ENCODE peak calls at places on chromosomes 12 and 14, in six cellular contexts. Q is PC-3; F is naive thymus-derived CD4-positive, alpha-beta T cell; W is aorta; L is mammary epithelial cell; Z is A549. J is an unnamed sample.
A peak's percentile ranks its signal among the peaks of the same experiment; 100 is the strongest.

GRCh38 chr12:108838194-108839010 is 19.0 kb downstream of the SSH1 start:
- DNase-seq in Q (peak; percentile 99), F (peak; percentile 32), W (peak; percentile 96), L (peak; percentile 99), Z (peak; percentile 96), J (peak; percentile 91)

GRCh38 chr12:105775351-105775750 is 363.4 kb downstream of the NUAK1 start:
- DNase-seq in Q (peak; percentile 54), F (no peak), W (no peak), L (peak; percentile 43), Z (no peak), J (no peak)

GRCh38 chr12:66066071-66066928 is 64.2 kb downstream of the LLPH start:
- DNase-seq in Q (no peak), F (no peak), W (no peak), L (peak; percentile 12), Z (no peak), J (peak; percentile 72)

GRCh38 chr12:90065301-90065801 is 356.7 kb upstream of the ATP2B1 start:
- DNase-seq in Q (peak; percentile 4), F (no peak), W (no peak), L (peak; percentile 19), Z (no peak), J (no peak)

GRCh38 chr14:53060046-53060445 is 93.1 kb downstream of the DDHD1 start:
- DNase-seq in Q (no peak), F (no peak), W (no peak), L (peak; percentile 2), Z (no peak), J (peak; percentile 30)

GRCh38 chr12:121796855-121797751 is 3.6 kb upstream of the RHOF start:
- DNase-seq in Q (peak; percentile 97), F (no peak), W (peak; percentile 97), L (peak; percentile 76), Z (peak; percentile 90), J (peak; percentile 94)

GRCh38 chr12:42394429-42394828 is 68.5 kb downstream of the PPHLN1 start:
- DNase-seq in Q (no peak), F (no peak), W (no peak), L (no peak), Z (no peak), J (no peak)

GRCh38 chr12:111975161-111975931 is 37.6 kb downstream of the TMEM116 start:
- DNase-seq in Q (no peak), F (no peak), W (no peak), L (peak; percentile 27), Z (no peak), J (peak; percentile 49)

GRCh38 chr14:71492346-71492745 is 439.9 kb upstream of the RGS6 start:
- DNase-seq in Q (no peak), F (no peak), W (no peak), L (no peak), Z (no peak), J (no peak)

GRCh38 chr12:40946612-40947194 is 241.4 kb upstream of the PDZRN4 start:
- DNase-seq in Q (peak; percentile 53), F (no peak), W (no peak), L (no peak), Z (peak; percentile 18), J (peak; percentile 58)

GRCh38 chr12:5554711-5555110 is 122.8 kb downstream of the NTF3 start:
- DNase-seq in Q (no peak), F (no peak), W (no peak), L (no peak), Z (no peak), J (no peak)

GRCh38 chr14:76782885-76783566 is 21.8 kb downstream of the VASH1 start:
- DNase-seq in Q (no peak), F (no peak), W (no peak), L (no peak), Z (no peak), J (no peak)

GRCh38 chr12:1830981-1831930 is 10.9 kb downstream of the LRTM2 start:
- DNase-seq in Q (peak; percentile 82), F (no peak), W (peak; percentile 72), L (peak; percentile 57), Z (no peak), J (peak; percentile 74)

GRCh38 chr12:95731519-95731958 is 59.0 kb downstream of the NTN4 start:
- DNase-seq in Q (no peak), F (no peak), W (no peak), L (no peak), Z (no peak), J (no peak)

GRCh38 chr12:115160290-115161108 is 476.5 kb upstream of the TBX3 start:
- DNase-seq in Q (no peak), F (no peak), W (no peak), L (no peak), Z (no peak), J (no peak)

GRCh38 chr14:90381011-90381790 is 15.6 kb upstream of the CALM1 start:
- DNase-seq in Q (no peak), F (no peak), W (no peak), L (no peak), Z (no peak), J (peak; percentile 41)

GRCh38 chr14:68662395-68662794 is 130.5 kb downstream of the ZFP36L1 start:
- DNase-seq in Q (no peak), F (no peak), W (no peak), L (no peak), Z (no peak), J (no peak)

GRCh38 chr14:68665116-68665515 is 127.8 kb downstream of the ZFP36L1 start:
- DNase-seq in Q (peak; percentile 22), F (no peak), W (no peak), L (no peak), Z (no peak), J (no peak)

GRCh38 chr14:68661226-68662225 is 131.3 kb downstream of the ZFP36L1 start:
- DNase-seq in Q (no peak), F (no peak), W (no peak), L (no peak), Z (no peak), J (no peak)

GRCh38 chr14:68664225-68664681 is 128.6 kb downstream of the ZFP36L1 start:
- DNase-seq in Q (no peak), F (no peak), W (no peak), L (no peak), Z (no peak), J (no peak)

GRCh38 chr14:68663385-68664076 is 129.3 kb downstream of the ZFP36L1 start:
- DNase-seq in Q (no peak), F (no peak), W (no peak), L (peak; percentile 73), Z (no peak), J (peak; percentile 64)
- H3K27ac ChIP-seq in Q (no peak overlapping the region), F (no peak overlapping the region), W (no peak overlapping the region), L (no peak overlapping the region), Z (no peak overlapping the region), J (peak overlapping the region; percentile 61)

GRCh38 chr14:75634848-75635247 is 25.8 kb downstream of the ERG28 start:
- DNase-seq in Q (peak; percentile 88), F (no peak), W (no peak), L (peak; percentile 12), Z (no peak), J (no peak)
- H3K4me1 ChIP-seq in Q (peaks cover 20% of the 10 kb centered on the region), F (no peaks in the 10 kb centered on the region), W (no peaks in the 10 kb centered on the region), L (no peaks in the 10 kb centered on the region), Z (no peaks in the 10 kb centered on the region), J (no peaks in the 10 kb centered on the region)

DNA sequence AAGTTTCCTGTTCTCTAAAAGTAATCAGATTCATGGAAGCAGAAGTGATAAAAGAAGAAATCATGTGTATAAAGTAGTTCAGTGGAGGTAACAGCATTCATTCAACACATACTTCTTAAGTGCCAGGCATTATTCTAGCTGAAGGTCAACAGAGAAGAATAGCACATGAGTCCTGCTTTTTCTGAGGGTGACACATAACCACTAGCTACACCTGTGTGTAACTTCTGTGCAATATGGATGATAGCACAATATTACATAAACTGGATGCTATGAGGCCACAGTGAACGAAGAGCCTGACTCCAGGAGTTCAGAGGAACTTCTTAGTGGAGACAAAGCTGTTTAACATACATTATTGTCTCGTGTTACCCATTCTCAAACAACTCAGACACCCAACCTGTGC is 114.3 kb upstream of the PCED1B start:
- DNase-seq in Q (no peak), F (no peak), W (no peak), L (peak; percentile 31), Z (no peak), J (no peak)
- H3K4me3 ChIP-seq in Q (no peak overlapping the region), F (no peak overlapping the region), W (no peak overlapping the region), L (no peak overlapping the region), Z (no peak overlapping the region), J (no peak overlapping the region)

GRCh38 chr12:116484807-116485206 is 74.4 kb upstream of the MAP1LC3B2 start:
- DNase-seq in Q (no peak), F (no peak), W (no peak), L (no peak), Z (no peak), J (no peak)
- H3K27ac ChIP-seq in Q (no peak overlapping the region), F (no peak overlapping the region), W (no peak overlapping the region), L (no peak overlapping the region), Z (no peak overlapping the region), J (no peak overlapping the region)

DNA sequence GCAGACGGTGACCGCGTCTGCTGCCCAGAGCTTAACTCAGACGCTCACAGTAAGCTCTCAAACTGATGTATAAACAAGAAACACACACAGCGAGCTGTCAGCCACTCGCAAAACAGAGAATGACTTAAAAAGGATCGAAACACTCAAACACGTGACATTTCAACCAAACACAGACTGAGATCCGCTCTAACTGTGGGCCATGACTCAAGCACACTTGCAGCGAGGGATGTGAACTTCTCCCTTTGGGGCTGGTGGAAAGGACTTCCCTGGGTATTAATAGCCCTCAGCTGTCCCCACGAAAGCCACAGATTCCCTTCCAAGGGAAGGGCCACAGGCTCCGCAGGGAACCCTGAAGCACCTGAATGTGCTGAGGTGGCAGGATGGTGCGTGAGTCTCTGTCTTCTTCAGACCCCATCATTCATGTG is 29.1 kb downstream of the CCDC88C start:
- DNase-seq in Q (no peak), F (no peak), W (peak; percentile 52), L (no peak), Z (no peak), J (no peak)
- H3K4me1 ChIP-seq in Q (peaks cover 6% of the 10 kb centered on the region), F (peaks cover 90% of the 10 kb centered on the region), W (no peaks in the 10 kb centered on the region), L (no peaks in the 10 kb centered on the region), Z (no peaks in the 10 kb centered on the region), J (no peaks in the 10 kb centered on the region)

GRCh38 chr12:26303418-26303817 is 108.0 kb downstream of the SSPN start:
- DNase-seq in Q (no peak), F (no peak), W (no peak), L (no peak), Z (no peak), J (no peak)

GRCh38 chr12:26304273-26304672 is 108.9 kb downstream of the SSPN start:
- DNase-seq in Q (no peak), F (no peak), W (no peak), L (no peak), Z (no peak), J (no peak)

GRCh38 chr12:26297386-26298070 is 102.2 kb downstream of the SSPN start:
- DNase-seq in Q (no peak), F (no peak), W (no peak), L (peak; percentile 87), Z (no peak), J (peak; percentile 39)

GRCh38 chr12:26295001-26295400 is 99.6 kb downstream of the SSPN start:
- DNase-seq in Q (peak; percentile 39), F (no peak), W (no peak), L (no peak), Z (no peak), J (no peak)

GRCh38 chr12:26298785-26299621 is 103.6 kb downstream of the SSPN start:
- DNase-seq in Q (peak; percentile 95), F (no peak), W (no peak), L (peak; percentile 94), Z (peak; percentile 64), J (peak; percentile 72)
- H3K4me3 ChIP-seq in Q (peak overlapping the region; percentile 60), F (peak overlapping the region; percentile 30), W (no peak overlapping the region), L (peak overlapping the region; percentile 35), Z (peak overlapping the region; percentile 15), J (no peak overlapping the region)

J was measured in cardiac muscle cell.